ENCODE peak calls at places on chromosomes 5 and 9, in ten cellular contexts. E is WTC11, Z is A549, D is RWPE1, V is astrocyte, M is heart right ventricle, K is body of pancreas, G is brain microvascular endothelial cell, I is lower leg skin, Q is stomach. O is an unnamed sample.

GRCh38 chr9:114300846-114301797 is 21.8 kb upstream of the ORM1 start:
- DNase-seq in E (no peak), Z (no peak), D (no peak), V (no peak), M (no peak), K (no peak), G (no peak), I (peak), Q (peak), O (no peak)

GRCh38 chr5:170387775-170388174 is 1.4 kb downstream of the KCNMB1 start:
- DNase-seq in E (no peak), Z (no peak), D (no peak), V (no peak), M (no peak), K (no peak), G (no peak), I (no peak), Q (no peak), O (no peak)

GRCh38 chr9:38179965-38180364 is 110.9 kb upstream of the SHB start:
- DNase-seq in E (no peak), Z (no peak), D (no peak), V (no peak), M (no peak), K (no peak), G (no peak), I (no peak), Q (no peak), O (no peak)

GRCh38 chr5:125120012-125120411 is 373.6 kb upstream of the ZNF608 start:
- DNase-seq in E (no peak), Z (no peak), D (no peak), V (no peak), M (no peak), K (no peak), G (no peak), I (no peak), Q (no peak), O (no peak)

GRCh38 chr9:107612136-107612535 is 122.6 kb upstream of the KLF4 start:
- DNase-seq in E (no peak), Z (no peak), D (no peak), V (no peak), M (peak), K (peak), G (no peak), I (peak), Q (peak), O (peak)

GRCh38 chr5:149826574-149826973 is 96.5 kb downstream of the PPARGC1B start:
- DNase-seq in E (no peak), Z (no peak), D (no peak), V (no peak), M (peak), K (no peak), G (no peak), I (no peak), Q (no peak), O (no peak)

GRCh38 chr5:61167382-61167781 is 5.1 kb upstream of the SMIM15 start:
- DNase-seq in E (no peak), Z (peak), D (peak), V (peak), M (no peak), K (peak), G (peak), I (no peak), Q (peak), O (peak)

GRCh38 chr9:89234636-89235035 is 56.0 kb upstream of the SHC3 start:
- DNase-seq in E (peak), Z (peak), D (no peak), V (peak), M (no peak), K (peak), G (no peak), I (no peak), Q (no peak), O (no peak)

GRCh38 chr5:84028093-84028492 is 307.4 kb upstream of the HAPLN1 start:
- DNase-seq in E (no peak), Z (no peak), D (no peak), V (peak), M (no peak), K (no peak), G (peak), I (no peak), Q (no peak), O (no peak)

GRCh38 chr5:32042571-32042970 is 131.5 kb downstream of the GOLPH3 start:
- DNase-seq in E (no peak), Z (no peak), D (peak), V (no peak), M (no peak), K (no peak), G (no peak), I (no peak), Q (no peak), O (no peak)

GRCh38 chr9:95724253-95724991 is 151.1 kb upstream of the ERCC6L2 start:
- DNase-seq in E (no peak), Z (no peak), D (no peak), V (no peak), M (no peak), K (no peak), G (no peak), I (no peak), Q (no peak), O (no peak)

GRCh38 chr9:135397142-135397541 is 82.4 kb upstream of the PPP1R26 start:
- DNase-seq in E (no peak), Z (no peak), D (no peak), V (no peak), M (no peak), K (no peak), G (no peak), I (no peak), Q (no peak), O (no peak)

GRCh38 chr9:81112638-81113037 is 576.7 kb downstream of the TLE1 start:
- DNase-seq in E (no peak), Z (no peak), D (no peak), V (no peak), M (no peak), K (no peak), G (no peak), I (no peak), Q (no peak), O (no peak)

GRCh38 chr9:124754289-124754688 is 16.8 kb downstream of the NR6A1 start:
- DNase-seq in E (no peak), Z (no peak), D (peak), V (no peak), M (no peak), K (no peak), G (peak), I (no peak), Q (no peak), O (no peak)

GRCh38 chr5:151081426-151082273 is 816 bp upstream of the TNIP1 start:
- DNase-seq in E (no peak), Z (no peak), D (peak), V (no peak), M (no peak), K (no peak), G (peak), I (no peak), Q (no peak), O (peak)

GRCh38 chr5:61010759-61011460 is 65.9 kb downstream of the NDUFAF2 start:
- DNase-seq in E (peak), Z (peak), D (no peak), V (no peak), M (no peak), K (no peak), G (no peak), I (no peak), Q (no peak), O (no peak)

GRCh38 chr9:118987167-118987566 is 382.1 kb downstream of the BRINP1 start:
- DNase-seq in E (no peak), Z (no peak), D (no peak), V (no peak), M (no peak), K (no peak), G (no peak), I (no peak), Q (no peak), O (no peak)

GRCh38 chr9:114178756-114179450 is 23.6 kb downstream of the COL27A1 start:
- DNase-seq in E (no peak), Z (no peak), D (no peak), V (no peak), M (peak), K (peak), G (no peak), I (no peak), Q (no peak), O (no peak)

GRCh38 chr5:39980056-39980455 is 555.3 kb upstream of the DAB2 start:
- DNase-seq in E (no peak), Z (no peak), D (no peak), V (no peak), M (no peak), K (no peak), G (peak), I (no peak), Q (no peak), O (no peak)

GRCh38 chr5:154302181-154302580 is 111.6 kb downstream of the GALNT10 start:
- DNase-seq in E (no peak), Z (no peak), D (no peak), V (peak), M (peak), K (peak), G (no peak), I (no peak), Q (peak), O (no peak)

GRCh38 chr9:14314929-14315753 is 1.2 kb upstream of the NFIB start:
- DNase-seq in E (peak), Z (peak), D (peak), V (peak), M (peak), K (peak), G (peak), I (peak), Q (peak), O (peak)

GRCh38 chr5:166257656-166258055 is 2033.8 kb upstream of the WWC1 start:
- DNase-seq in E (no peak), Z (no peak), D (no peak), V (no peak), M (no peak), K (no peak), G (no peak), I (no peak), Q (no peak), O (no peak)

GRCh38 chr5:54007822-54008777 is 302.3 kb downstream of the ARL15 start:
- DNase-seq in E (no peak), Z (peak), D (peak), V (peak), M (no peak), K (peak), G (peak), I (no peak), Q (no peak), O (peak)

GRCh38 chr5:74199436-74200210 is 440.9 kb downstream of the ENC1 start:
- DNase-seq in E (no peak), Z (no peak), D (no peak), V (peak), M (no peak), K (no peak), G (no peak), I (no peak), Q (no peak), O (peak)

GRCh38 chr5:141825836-141826560 is 52.2 kb downstream of the PCDH1 start:
- DNase-seq in E (no peak), Z (peak), D (no peak), V (no peak), M (no peak), K (no peak), G (no peak), I (no peak), Q (no peak), O (no peak)

GRCh38 chr5:14879985-14880589 is 8.5 kb upstream of the ANKH start:
- DNase-seq in E (no peak), Z (no peak), D (no peak), V (peak), M (no peak), K (no peak), G (no peak), I (no peak), Q (no peak), O (peak)

GRCh38 chr5:104859437-104859836 is 1296.8 kb upstream of the NUDT12 start:
- DNase-seq in E (no peak), Z (no peak), D (no peak), V (no peak), M (no peak), K (no peak), G (no peak), I (no peak), Q (no peak), O (no peak)

GRCh38 chr5:170067574-170068170 is 38.0 kb upstream of the FOXI1 start:
- DNase-seq in E (no peak), Z (no peak), D (no peak), V (no peak), M (no peak), K (no peak), G (no peak), I (no peak), Q (no peak), O (no peak)

GRCh38 chr5:96963267-96963666 is 27.4 kb downstream of the LNPEP start:
- DNase-seq in E (no peak), Z (no peak), D (no peak), V (peak), M (peak), K (peak), G (peak), I (peak), Q (no peak), O (peak)

GRCh38 chr9:130897848-130898551 is 1.4 kb upstream of the QRFP start:
- DNase-seq in E (no peak), Z (no peak), D (no peak), V (no peak), M (no peak), K (no peak), G (no peak), I (no peak), Q (no peak), O (no peak)

GRCh38 chr5:116272281-116272941 is 187.6 kb downstream of the COMMD10 start:
- DNase-seq in E (no peak), Z (no peak), D (no peak), V (peak), M (no peak), K (no peak), G (no peak), I (no peak), Q (no peak), O (no peak)

GRCh38 chr9:137828527-137829259 is 48.9 kb upstream of the CACNA1B start:
- DNase-seq in E (peak), Z (no peak), D (no peak), V (no peak), M (no peak), K (no peak), G (no peak), I (no peak), Q (no peak), O (peak)

GRCh38 chr9:133309608-133310007 is 26.4 kb downstream of the SURF6 start:
- DNase-seq in E (no peak), Z (no peak), D (no peak), V (no peak), M (no peak), K (no peak), G (no peak), I (no peak), Q (no peak), O (no peak)
- TF ChIP-seq CTCF in E (no peak), Z (no peak), D (no peak), V (no peak), M (no peak), K (no peak), G (no peak), I (no peak), Q (no peak), O (no peak)

GRCh38 chr9:24459898-24460297 is 85.8 kb downstream of the IZUMO3 start:
- DNase-seq in E (no peak), Z (no peak), D (no peak), V (no peak), M (no peak), K (no peak), G (no peak), I (no peak), Q (no peak), O (no peak)

GRCh38 chr9:24464321-24464951 is 81.3 kb downstream of the IZUMO3 start:
- DNase-seq in E (no peak), Z (no peak), D (peak), V (peak), M (no peak), K (no peak), G (peak), I (no peak), Q (no peak), O (no peak)
- TF ChIP-seq CTCF in E (no peak), Z (no peak), D (no peak), V (no peak), M (no peak), K (no peak), G (no peak), I (no peak), Q (no peak), O (no peak)

GRCh38 chr5:111092062-111092853 is at the start of gene WDR36:
- DNase-seq in E (peak), Z (peak), D (peak), V (peak), M (peak), K (peak), G (peak), I (peak), Q (peak), O (peak)
- TF ChIP-seq CTCF in E (no peak), Z (no peak), D (no peak), V (no peak), M (no peak), K (no peak), G (peak), I (no peak), Q (no peak), O (no peak)

GRCh38 chr5:101728933-101729332 is 567.2 kb downstream of the SLCO4C1 start:
- DNase-seq in E (no peak), Z (no peak), D (no peak), V (no peak), M (no peak), K (no peak), G (no peak), I (no peak), Q (no peak), O (no peak)
- TF ChIP-seq CTCF in E (no peak), Z (no peak), D (no peak), V (no peak), M (no peak), K (no peak), G (no peak), I (no peak), Q (no peak), O (peak)

GRCh38 chr5:107247427-107247826 is 423.3 kb downstream of the EFNA5 start:
- DNase-seq in E (no peak), Z (no peak), D (no peak), V (no peak), M (no peak), K (no peak), G (peak), I (no peak), Q (no peak), O (no peak)

GRCh38 chr5:107251151-107251550 is 419.6 kb downstream of the EFNA5 start:
- DNase-seq in E (no peak), Z (no peak), D (no peak), V (no peak), M (no peak), K (no peak), G (no peak), I (no peak), Q (no peak), O (no peak)

GRCh38 chr5:107253246-107253645 is 417.5 kb downstream of the EFNA5 start:
- DNase-seq in E (no peak), Z (no peak), D (no peak), V (no peak), M (no peak), K (no peak), G (no peak), I (no peak), Q (no peak), O (no peak)

GRCh38 chr5:107242861-107243579 is 427.7 kb downstream of the EFNA5 start:
- DNase-seq in E (no peak), Z (no peak), D (no peak), V (no peak), M (no peak), K (no peak), G (no peak), I (no peak), Q (no peak), O (no peak)

GRCh38 chr5:107248065-107248695 is 422.6 kb downstream of the EFNA5 start:
- DNase-seq in E (peak), Z (peak), D (peak), V (no peak), M (peak), K (peak), G (peak), I (peak), Q (peak), O (peak)
- TF ChIP-seq CTCF in E (peak), Z (peak), D (peak), V (peak), M (peak), K (peak), G (peak), I (no peak), Q (no peak), O (peak)

DNA sequence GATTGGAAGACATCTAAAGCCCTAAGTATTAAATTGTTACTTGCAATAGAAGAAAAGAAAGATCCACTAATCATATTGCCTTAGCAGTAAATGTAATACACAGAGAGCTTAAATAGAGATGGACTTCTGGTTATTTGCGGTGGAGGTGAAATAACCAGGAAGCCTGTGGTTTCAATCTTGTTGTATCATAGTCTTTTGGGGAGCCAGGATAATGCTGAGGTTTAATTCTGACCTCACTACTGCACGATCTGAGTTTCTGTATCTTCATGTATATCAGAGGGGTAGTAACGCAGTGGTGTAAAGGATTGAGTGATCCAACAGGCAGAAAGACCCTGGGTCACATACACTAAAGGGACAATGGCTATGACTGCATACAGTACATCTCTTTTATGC is 71.7 kb downstream of the ANKRD55 start:
- DNase-seq in E (no peak), Z (no peak), D (no peak), V (no peak), M (no peak), K (no peak), G (no peak), I (no peak), Q (no peak), O (no peak)
- TF ChIP-seq CTCF in E (no peak), Z (no peak), D (no peak), V (no peak), M (no peak), K (no peak), G (no peak), I (no peak), Q (no peak), O (no peak)

DNA sequence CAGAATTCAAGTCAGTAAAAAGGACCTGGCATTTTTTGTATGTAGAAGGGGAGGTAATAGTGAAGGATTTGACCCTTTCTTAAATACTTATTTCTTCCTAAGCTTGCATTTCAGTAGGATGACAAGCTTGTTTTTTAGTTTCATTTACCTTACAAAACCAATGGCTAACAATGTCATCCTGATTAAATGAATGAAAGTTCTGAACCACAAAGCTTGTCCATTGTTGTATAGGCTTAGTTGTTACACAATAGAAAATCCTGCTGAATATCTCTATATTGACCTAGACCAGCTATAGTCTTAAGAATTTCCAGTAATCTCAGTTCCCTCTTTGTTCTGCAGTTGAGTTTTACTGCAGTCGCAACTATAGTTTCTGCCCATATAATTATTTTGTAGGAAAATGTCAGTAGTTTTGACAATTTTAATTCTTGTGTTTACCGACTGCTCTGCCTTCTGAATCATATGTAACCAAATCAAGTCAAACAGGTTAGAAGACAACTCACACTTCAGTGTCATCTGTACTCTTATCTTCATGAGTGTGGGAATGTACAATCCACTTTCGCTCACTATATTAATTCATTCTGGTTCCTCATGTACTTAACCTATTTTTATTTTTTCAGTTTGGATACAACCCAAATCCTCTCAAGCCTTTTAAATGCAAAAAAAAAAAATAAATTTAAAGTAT is 195.7 kb downstream of the CD180 start:
- DNase-seq in E (no peak), Z (no peak), D (no peak), V (no peak), M (no peak), K (no peak), G (no peak), I (no peak), Q (no peak), O (no peak)
- TF ChIP-seq CTCF in E (no peak), Z (no peak), D (no peak), V (no peak), M (no peak), K (no peak), G (no peak), I (no peak), Q (no peak), O (no peak)

DNA sequence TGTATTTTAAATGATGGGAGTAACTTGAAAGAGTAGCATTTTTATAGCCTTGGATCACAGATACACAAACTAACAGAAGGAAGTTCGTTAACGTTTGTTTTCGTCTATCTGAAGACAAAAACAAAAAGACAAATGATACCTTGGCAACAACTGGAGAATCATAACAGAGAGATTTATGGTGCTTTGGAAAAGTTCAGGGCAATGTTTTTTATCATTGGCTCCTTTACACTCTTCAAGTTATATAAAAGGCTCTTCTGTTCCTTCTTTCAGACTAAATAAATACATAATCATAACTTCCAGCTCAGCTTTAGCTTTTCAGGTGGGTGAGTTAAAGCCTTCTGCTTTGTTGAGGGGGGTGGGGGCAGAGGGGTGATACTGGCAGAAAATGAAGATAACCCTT is 128.0 kb upstream of the VLDLR start:
- DNase-seq in E (no peak), Z (no peak), D (no peak), V (no peak), M (no peak), K (no peak), G (no peak), I (no peak), Q (no peak), O (no peak)
- TF ChIP-seq CTCF in E (no peak), Z (no peak), D (no peak), V (no peak), M (no peak), K (no peak), G (no peak), I (no peak), Q (no peak), O (no peak)